ENCODE peak calls at places on chromosomes 5 and 9, in ten cellular contexts. S, L, M, K, X, D, E, Q, U and R are unnamed samples.

GRCh38 chr5:39955156-39955555 is 530.4 kb upstream of the DAB2 start:
- DNase-seq in S (no peak), L (no peak), M (no peak), K (no peak), X (no peak), D (no peak), E (no peak), Q (no peak), U (no peak), R (no peak)

GRCh38 chr9:100601216-100601615 is 23.3 kb downstream of the CAVIN4 start:
- DNase-seq in S (peak; percentile 60), L (no peak), M (peak; percentile 52), K (peak; percentile 81), X (peak; percentile 15), D (peak; percentile 83), E (peak; percentile 62), Q (no peak), U (peak; percentile 72), R (peak; percentile 55)

GRCh38 chr9:121369595-121370265 is at the start of gene STOM:
- DNase-seq in S (peak; percentile 87), L (peak; percentile 44), M (peak; percentile 89), K (no peak), X (peak; percentile 62), D (peak; percentile 80), E (peak; percentile 87), Q (peak; percentile 90), U (no peak), R (peak; percentile 45)

GRCh38 chr9:135068776-135069415 is 18.6 kb upstream of the OLFM1 start:
- DNase-seq in S (no peak), L (no peak), M (no peak), K (peak; percentile 16), X (no peak), D (no peak), E (no peak), Q (no peak), U (no peak), R (no peak)

GRCh38 chr5:36690041-36690941 is 83.9 kb downstream of the SLC1A3 start:
- DNase-seq in S (peak; percentile 72), L (peak; percentile 43), M (peak; percentile 48), K (peak; percentile 92), X (peak; percentile 50), D (peak; percentile 81), E (peak; percentile 88), Q (peak; percentile 77), U (peak; percentile 92), R (peak; percentile 87)

GRCh38 chr5:95842955-95843544 is 20.5 kb upstream of the GLRX start:
- DNase-seq in S (peak; percentile 90), L (no peak), M (peak; percentile 69), K (peak; percentile 57), X (peak; percentile 55), D (peak; percentile 91), E (no peak), Q (peak; percentile 72), U (no peak), R (peak; percentile 82)

GRCh38 chr5:154316223-154316967 is 125.9 kb downstream of the GALNT10 start:
- DNase-seq in S (no peak), L (no peak), M (no peak), K (no peak), X (no peak), D (no peak), E (no peak), Q (no peak), U (no peak), R (no peak)

GRCh38 chr9:127955294-127956015 is 17.8 kb upstream of the DPM2 start:
- DNase-seq in S (no peak), L (peak; percentile 65), M (peak; percentile 21), K (peak; percentile 93), X (peak; percentile 80), D (no peak), E (peak; percentile 94), Q (peak; percentile 62), U (peak; percentile 76), R (peak; percentile 87)

GRCh38 chr9:123871781-123872180 is 58.1 kb downstream of the DENND1A start:
- DNase-seq in S (no peak), L (no peak), M (no peak), K (no peak), X (no peak), D (no peak), E (no peak), Q (no peak), U (no peak), R (no peak)

GRCh38 chr9:92275541-92275940 is 18.0 kb downstream of the IARS1 start:
- DNase-seq in S (no peak), L (no peak), M (no peak), K (no peak), X (no peak), D (peak; percentile 26), E (peak; percentile 44), Q (no peak), U (no peak), R (no peak)

GRCh38 chr5:76065258-76065657 is 17.9 kb upstream of the SV2C start:
- DNase-seq in S (no peak), L (no peak), M (no peak), K (no peak), X (no peak), D (no peak), E (no peak), Q (no peak), U (no peak), R (no peak)

GRCh38 chr5:52868417-52868816 is 80.7 kb downstream of the ITGA1 start:
- DNase-seq in S (no peak), L (no peak), M (no peak), K (no peak), X (no peak), D (no peak), E (no peak), Q (no peak), U (no peak), R (no peak)

GRCh38 chr9:71663931-71664459 is 104.3 kb downstream of the CEMIP2 start:
- DNase-seq in S (peak; percentile 20), L (no peak), M (no peak), K (no peak), X (no peak), D (peak; percentile 30), E (no peak), Q (no peak), U (no peak), R (no peak)

GRCh38 chr9:33921967-33922895 is 105.3 kb downstream of the UBE2R2 start:
- DNase-seq in S (no peak), L (no peak), M (peak; percentile 28), K (peak; percentile 70), X (no peak), D (peak; percentile 51), E (peak; percentile 32), Q (no peak), U (peak; percentile 70), R (peak; percentile 41)

GRCh38 chr9:137314561-137315560 is 12.8 kb upstream of the NRARP start:
- DNase-seq in S (no peak), L (no peak), M (no peak), K (peak; percentile 31), X (no peak), D (no peak), E (peak; percentile 2), Q (peak; percentile 39), U (no peak), R (no peak)

GRCh38 chr5:141492168-141492885 is 3.4 kb downstream of the PCDHGC5 start:
- DNase-seq in S (no peak), L (no peak), M (no peak), K (peak; percentile 62), X (peak; percentile 8), D (no peak), E (no peak), Q (no peak), U (peak; percentile 49), R (no peak)

GRCh38 chr9:22241611-22242010 is 205.0 kb upstream of the DMRTA1 start:
- DNase-seq in S (no peak), L (no peak), M (no peak), K (no peak), X (no peak), D (no peak), E (no peak), Q (no peak), U (no peak), R (no peak)

GRCh38 chr9:74800226-74800625 is 87.5 kb downstream of the TRPM6 start:
- DNase-seq in S (no peak), L (no peak), M (no peak), K (no peak), X (no peak), D (no peak), E (no peak), Q (no peak), U (no peak), R (no peak)

GRCh38 chr9:69377291-69377690 is 52.3 kb downstream of the ENTREP1 start:
- DNase-seq in S (no peak), L (no peak), M (no peak), K (no peak), X (no peak), D (no peak), E (no peak), Q (no peak), U (no peak), R (no peak)

GRCh38 chr5:150989695-150990094 is 30.7 kb upstream of the GPX3 start:
- DNase-seq in S (no peak), L (no peak), M (no peak), K (peak; percentile 49), X (no peak), D (no peak), E (no peak), Q (no peak), U (peak; percentile 63), R (no peak)
- TF ChIP-seq CTCF in S (peak; percentile 24), L (no peak), M (peak; percentile 12), K (peak; percentile 69), X (no peak), D (peak; percentile 16), E (no peak), Q (no peak), U (peak; percentile 17), R (peak; percentile 9)

DNA sequence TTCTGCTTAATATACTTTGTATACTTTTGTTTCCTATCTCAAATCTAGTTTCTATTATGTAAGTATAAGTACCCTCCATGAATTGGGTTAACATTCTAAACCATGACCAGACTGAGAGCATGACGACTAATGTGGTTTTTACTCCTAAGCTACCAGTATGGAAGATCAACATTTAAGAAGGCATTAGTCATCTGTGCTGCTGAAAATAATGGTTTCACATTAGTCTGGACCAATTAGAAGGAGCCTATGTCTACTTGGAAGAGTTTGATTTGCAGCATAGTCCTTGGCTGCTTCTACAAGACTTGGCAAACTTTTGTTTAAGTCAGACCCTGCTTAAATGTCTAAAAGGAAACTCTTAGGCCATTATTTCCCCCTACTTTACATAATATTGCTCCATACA is 186.6 kb downstream of the COMMD10 start:
- DNase-seq in S (peak; percentile 24), L (no peak), M (no peak), K (no peak), X (no peak), D (no peak), E (no peak), Q (no peak), U (no peak), R (no peak)
- TF ChIP-seq CTCF in S (no peak), L (no peak), M (no peak), K (no peak), X (no peak), D (no peak), E (no peak), Q (no peak), U (no peak), R (no peak)

GRCh38 chr5:133421394-133421793 is 190.9 kb downstream of the FSTL4 start:
- DNase-seq in S (peak; percentile 4), L (no peak), M (peak; percentile 48), K (peak; percentile 69), X (no peak), D (peak; percentile 60), E (no peak), Q (no peak), U (peak; percentile 73), R (no peak)
- TF ChIP-seq CTCF in S (peak; percentile 20), L (no peak), M (peak; percentile 50), K (peak; percentile 83), X (no peak), D (peak; percentile 72), E (no peak), Q (peak; percentile 43), U (peak; percentile 64), R (no peak)

GRCh38 chr5:178577376-178577839 is 12.8 kb downstream of the COL23A1 start:
- DNase-seq in S (no peak), L (no peak), M (no peak), K (peak; percentile 72), X (no peak), D (no peak), E (no peak), Q (no peak), U (peak; percentile 71), R (no peak)
- TF ChIP-seq CTCF in S (no peak), L (no peak), M (no peak), K (peak; percentile 33), X (no peak), D (no peak), E (no peak), Q (no peak), U (no peak), R (no peak)